ENCODE peak calls at places on chromosomes 1 and 21, in five cellular contexts. One of them, this sample, is unnamed.

GRCh38 chr1:104794035-104794434 is 1044.3 kb downstream of the AMY1C start:
- DNase-seq in astrocyte of the cerebellum: no peak
- DNase-seq in thoracic aorta: no peak
- DNase-seq in Peyer's patch: no peak
- DNase-seq in GM12865: no peak
- DNase-seq in this sample: no peak

GRCh38 chr1:30756545-30757195 is 904 bp downstream of the LAPTM5 start:
- DNase-seq in astrocyte of the cerebellum: peak; percentile 83
- DNase-seq in thoracic aorta: peak; percentile 10
- DNase-seq in Peyer's patch: peak; percentile 92
- DNase-seq in GM12865: peak; percentile 76
- DNase-seq in this sample: no peak

GRCh38 chr1:204435246-204435885 is 23.7 kb upstream of the PPP1R15B start:
- DNase-seq in astrocyte of the cerebellum: no peak
- DNase-seq in thoracic aorta: no peak
- DNase-seq in Peyer's patch: no peak
- DNase-seq in GM12865: no peak
- DNase-seq in this sample: no peak

GRCh38 chr1:119898520-119898919 is 2.2 kb upstream of the ADAM30 start:
- DNase-seq in astrocyte of the cerebellum: no peak
- DNase-seq in thoracic aorta: no peak
- DNase-seq in Peyer's patch: no peak
- DNase-seq in GM12865: no peak
- DNase-seq in this sample: no peak

GRCh38 chr1:13823936-13824335 is 123.9 kb downstream of the PRDM2 start:
- DNase-seq in astrocyte of the cerebellum: no peak
- DNase-seq in thoracic aorta: no peak
- DNase-seq in Peyer's patch: peak; percentile 28
- DNase-seq in GM12865: no peak
- DNase-seq in this sample: no peak

GRCh38 chr21:36052860-36053766 is 7.2 kb downstream of the SETD4 start:
- DNase-seq in astrocyte of the cerebellum: no peak
- DNase-seq in thoracic aorta: no peak
- DNase-seq in Peyer's patch: no peak
- DNase-seq in GM12865: no peak
- DNase-seq in this sample: no peak

GRCh38 chr1:89582571-89582970 is 50.3 kb upstream of the LRRC8C start:
- DNase-seq in astrocyte of the cerebellum: no peak
- DNase-seq in thoracic aorta: no peak
- DNase-seq in Peyer's patch: no peak
- DNase-seq in GM12865: no peak
- DNase-seq in this sample: no peak

GRCh38 chr21:31658053-31658452 is 1.4 kb upstream of the SOD1 start:
- DNase-seq in astrocyte of the cerebellum: no peak
- DNase-seq in thoracic aorta: no peak
- DNase-seq in Peyer's patch: peak; percentile 79
- DNase-seq in GM12865: no peak
- DNase-seq in this sample: no peak

GRCh38 chr1:97094257-97094972 is 372.8 kb downstream of the PTBP2 start:
- DNase-seq in astrocyte of the cerebellum: no peak
- DNase-seq in thoracic aorta: no peak
- DNase-seq in Peyer's patch: no peak
- DNase-seq in GM12865: no peak
- DNase-seq in this sample: no peak

GRCh38 chr1:212613440-212614335 is 5.1 kb downstream of the ATF3 start:
- DNase-seq in astrocyte of the cerebellum: no peak
- DNase-seq in thoracic aorta: no peak
- DNase-seq in Peyer's patch: no peak
- DNase-seq in GM12865: peak; percentile 40
- DNase-seq in this sample: no peak

GRCh38 chr1:159960721-159961381 is 6.8 kb upstream of the SLAMF9 start:
- DNase-seq in astrocyte of the cerebellum: no peak
- DNase-seq in thoracic aorta: no peak
- DNase-seq in Peyer's patch: peak; percentile 91
- DNase-seq in GM12865: no peak
- DNase-seq in this sample: no peak

GRCh38 chr21:42262826-42263225 is 43.9 kb downstream of the ABCG1 start:
- DNase-seq in astrocyte of the cerebellum: no peak
- DNase-seq in thoracic aorta: peak; percentile 42
- DNase-seq in Peyer's patch: no peak
- DNase-seq in GM12865: no peak
- DNase-seq in this sample: no peak

GRCh38 chr1:180571060-180571831 is 12.5 kb downstream of the OVAAL start:
- DNase-seq in astrocyte of the cerebellum: no peak
- DNase-seq in thoracic aorta: no peak
- DNase-seq in Peyer's patch: no peak
- DNase-seq in GM12865: no peak
- DNase-seq in this sample: no peak

GRCh38 chr1:2375923-2376260 is 15.5 kb downstream of the MORN1 start:
- DNase-seq in astrocyte of the cerebellum: no peak
- DNase-seq in thoracic aorta: no peak
- DNase-seq in Peyer's patch: no peak
- DNase-seq in GM12865: no peak
- DNase-seq in this sample: no peak

GRCh38 chr1:180933141-180933540 is 20.4 kb downstream of the KIAA1614 start:
- DNase-seq in astrocyte of the cerebellum: no peak
- DNase-seq in thoracic aorta: no peak
- DNase-seq in Peyer's patch: no peak
- DNase-seq in GM12865: no peak
- DNase-seq in this sample: no peak

GRCh38 chr1:61742620-61743431 is 546 bp downstream of the PATJ start:
- DNase-seq in astrocyte of the cerebellum: no peak
- DNase-seq in thoracic aorta: no peak
- DNase-seq in Peyer's patch: peak; percentile 48
- DNase-seq in GM12865: no peak
- DNase-seq in this sample: peak; percentile 73

GRCh38 chr1:230781596-230781995 is 34.4 kb downstream of the CAPN9 start:
- DNase-seq in astrocyte of the cerebellum: no peak
- DNase-seq in thoracic aorta: no peak
- DNase-seq in Peyer's patch: no peak
- DNase-seq in GM12865: peak; percentile 18
- DNase-seq in this sample: no peak

GRCh38 chr1:64686828-64687724 is 57.8 kb upstream of the RAVER2 start:
- DNase-seq in astrocyte of the cerebellum: peak; percentile 32
- DNase-seq in thoracic aorta: no peak
- DNase-seq in Peyer's patch: peak; percentile 72
- DNase-seq in GM12865: peak; percentile 47
- DNase-seq in this sample: peak; percentile 46

GRCh38 chr1:76073471-76073870 is 1.1 kb upstream of the ST6GALNAC3 start:
- DNase-seq in astrocyte of the cerebellum: peak; percentile 66
- DNase-seq in thoracic aorta: no peak
- DNase-seq in Peyer's patch: no peak
- DNase-seq in GM12865: no peak
- DNase-seq in this sample: no peak

GRCh38 chr1:25629836-25630235 is 13.2 kb downstream of the MAN1C1 start:
- DNase-seq in astrocyte of the cerebellum: no peak
- DNase-seq in thoracic aorta: no peak
- DNase-seq in Peyer's patch: no peak
- DNase-seq in GM12865: no peak
- DNase-seq in this sample: no peak

GRCh38 chr1:161374373-161374772 is 6.7 kb upstream of the CFAP126 start:
- DNase-seq in astrocyte of the cerebellum: no peak
- DNase-seq in thoracic aorta: no peak
- DNase-seq in Peyer's patch: no peak
- DNase-seq in GM12865: no peak
- DNase-seq in this sample: no peak

GRCh38 chr1:153922076-153922837 is 515 bp downstream of the GATAD2B start:
- DNase-seq in astrocyte of the cerebellum: no peak
- DNase-seq in thoracic aorta: no peak
- DNase-seq in Peyer's patch: peak; percentile 75
- DNase-seq in GM12865: peak; percentile 86
- DNase-seq in this sample: no peak
- TF ChIP-seq CTCF in astrocyte of the cerebellum: no peak
- TF ChIP-seq CTCF in thoracic aorta: no peak
- TF ChIP-seq CTCF in Peyer's patch: no peak
- TF ChIP-seq CTCF in GM12865: peak; percentile 14
- TF ChIP-seq CTCF in this sample: peak; percentile 47

DNA sequence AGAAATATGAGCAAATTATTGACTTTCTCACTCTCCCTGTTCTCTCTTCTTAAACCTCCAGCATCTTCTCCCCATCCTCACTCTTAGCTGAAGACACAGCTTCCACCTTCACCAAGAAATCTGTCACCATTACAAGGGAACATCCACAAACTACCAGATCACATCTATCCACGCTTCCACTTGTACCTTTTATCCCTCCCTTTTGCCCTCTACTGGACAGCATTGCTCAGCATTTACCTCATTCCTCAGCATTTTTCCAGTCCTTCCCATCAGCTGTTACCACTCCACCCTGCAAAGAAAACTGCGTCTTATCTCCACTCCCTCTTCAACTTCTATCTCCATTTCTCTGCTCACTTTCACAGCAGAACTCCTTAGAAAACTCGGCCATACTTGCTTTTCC is 42.6 kb downstream of the KCNJ6 start:
- DNase-seq in astrocyte of the cerebellum: no peak
- DNase-seq in thoracic aorta: no peak
- DNase-seq in Peyer's patch: no peak
- DNase-seq in GM12865: no peak
- DNase-seq in this sample: no peak
- TF ChIP-seq CTCF in astrocyte of the cerebellum: peak; percentile 19
- TF ChIP-seq CTCF in thoracic aorta: no peak
- TF ChIP-seq CTCF in Peyer's patch: no peak
- TF ChIP-seq CTCF in GM12865: no peak
- TF ChIP-seq CTCF in this sample: no peak

GRCh38 chr1:174883361-174883760 is 116.4 kb upstream of the CACYBP start:
- DNase-seq in astrocyte of the cerebellum: no peak
- DNase-seq in thoracic aorta: no peak
- DNase-seq in Peyer's patch: no peak
- DNase-seq in GM12865: peak; percentile 11
- DNase-seq in this sample: no peak
- TF ChIP-seq CTCF in astrocyte of the cerebellum: no peak
- TF ChIP-seq CTCF in thoracic aorta: no peak
- TF ChIP-seq CTCF in Peyer's patch: no peak
- TF ChIP-seq CTCF in GM12865: no peak
- TF ChIP-seq CTCF in this sample: peak; percentile 15

DNA sequence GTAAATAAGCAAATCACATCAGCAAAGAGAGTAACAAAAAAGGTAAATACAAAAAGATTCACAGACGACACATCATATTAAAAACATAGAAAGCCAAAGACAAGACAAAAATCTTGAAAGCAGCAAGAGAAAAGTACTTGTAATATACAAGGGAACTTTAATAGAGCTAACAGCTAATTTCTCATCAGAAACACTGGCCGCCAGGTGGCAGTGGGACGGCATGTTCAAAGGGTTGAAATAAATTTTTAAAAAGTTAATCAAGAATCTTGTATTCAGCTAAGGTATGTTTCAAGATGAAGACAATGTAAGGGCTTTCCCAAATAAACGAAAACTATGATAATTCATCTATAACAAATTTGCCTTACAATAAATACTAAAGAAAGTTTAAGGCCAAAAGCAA is 358.1 kb downstream of the LRRIQ3 start:
- DNase-seq in astrocyte of the cerebellum: no peak
- DNase-seq in thoracic aorta: no peak
- DNase-seq in Peyer's patch: no peak
- DNase-seq in GM12865: peak; percentile 44
- DNase-seq in this sample: no peak
- TF ChIP-seq CTCF in astrocyte of the cerebellum: peak; percentile 6
- TF ChIP-seq CTCF in thoracic aorta: no peak
- TF ChIP-seq CTCF in Peyer's patch: no peak
- TF ChIP-seq CTCF in GM12865: peak; percentile 35
- TF ChIP-seq CTCF in this sample: no peak